ENCODE peak calls at places on chromosomes 2 and 18, in four cellular contexts. One of them, this sample, is unnamed.

GRCh38 chr2:27681844-27682243 is 18.2 kb downstream of the SLC4A1AP start:
- DNase-seq in H9: no peak
- DNase-seq in mesenchymal stem cell: peak
- DNase-seq in IMR-90: peak
- DNase-seq in this sample: no peak

GRCh38 chr2:209314641-209315040 is 109.2 kb upstream of the MAP2 start:
- DNase-seq in mesenchymal stem cell: no peak
- DNase-seq in IMR-90: no peak
- DNase-seq in H9: no peak
- DNase-seq in this sample: no peak

GRCh38 chr2:120971866-120972265 is 236.2 kb downstream of the GLI2 start:
- DNase-seq in IMR-90: no peak
- DNase-seq in mesenchymal stem cell: no peak
- DNase-seq in H9: no peak
- DNase-seq in this sample: no peak

GRCh38 chr2:105437708-105438103 is 38.9 kb upstream of the FHL2 start:
- DNase-seq in H9: no peak
- DNase-seq in IMR-90: peak
- DNase-seq in mesenchymal stem cell: peak
- DNase-seq in this sample: no peak

GRCh38 chr18:79507546-79508480 is 112.1 kb downstream of the NFATC1 start:
- DNase-seq in mesenchymal stem cell: no peak
- DNase-seq in IMR-90: peak
- DNase-seq in H9: no peak
- DNase-seq in this sample: no peak

GRCh38 chr2:30366199-30366691 is 80.8 kb upstream of the LCLAT1 start:
- DNase-seq in H9: no peak
- DNase-seq in IMR-90: peak
- DNase-seq in mesenchymal stem cell: peak
- DNase-seq in this sample: no peak

GRCh38 chr2:180849851-180850250 is 130.6 kb upstream of the UBE2E3 start:
- DNase-seq in H9: no peak
- DNase-seq in mesenchymal stem cell: no peak
- DNase-seq in IMR-90: no peak
- DNase-seq in this sample: no peak

GRCh38 chr18:12621737-12622306 is 36.1 kb downstream of the SPIRE1 start:
- DNase-seq in IMR-90: peak
- DNase-seq in H9: no peak
- DNase-seq in mesenchymal stem cell: peak
- DNase-seq in this sample: no peak

GRCh38 chr2:110099036-110099420 is 16.6 kb downstream of the MALL start:
- DNase-seq in H9: peak
- DNase-seq in mesenchymal stem cell: no peak
- DNase-seq in IMR-90: no peak
- DNase-seq in this sample: no peak

GRCh38 chr2:1972948-1973347 is 228.6 kb upstream of the PXDN start:
- DNase-seq in mesenchymal stem cell: no peak
- DNase-seq in IMR-90: no peak
- DNase-seq in H9: no peak
- DNase-seq in this sample: no peak

GRCh38 chr2:104969564-104969963 is 68.3 kb upstream of the MRPS9 start:
- DNase-seq in IMR-90: no peak
- DNase-seq in H9: peak
- DNase-seq in mesenchymal stem cell: no peak
- DNase-seq in this sample: no peak

GRCh38 chr2:239946570-239947311 is 78.4 kb downstream of the NDUFA10 start:
- DNase-seq in IMR-90: no peak
- DNase-seq in H9: peak
- DNase-seq in mesenchymal stem cell: no peak
- DNase-seq in this sample: no peak

GRCh38 chr2:197054437-197054836 is 127.9 kb upstream of the PGAP1 start:
- DNase-seq in H9: no peak
- DNase-seq in IMR-90: no peak
- DNase-seq in mesenchymal stem cell: no peak
- DNase-seq in this sample: no peak

GRCh38 chr2:88764850-88765153 is 73.3 kb downstream of the RPIA start:
- DNase-seq in mesenchymal stem cell: no peak
- DNase-seq in IMR-90: no peak
- DNase-seq in H9: peak
- DNase-seq in this sample: no peak

GRCh38 chr2:8534729-8535397 is 147.0 kb upstream of the ID2 start:
- DNase-seq in H9: no peak
- DNase-seq in mesenchymal stem cell: peak
- DNase-seq in IMR-90: peak
- DNase-seq in this sample: no peak

GRCh38 chr2:132584976-132585817 is 84.8 kb downstream of the LYPD1 start:
- DNase-seq in IMR-90: no peak
- DNase-seq in H9: no peak
- DNase-seq in mesenchymal stem cell: no peak
- DNase-seq in this sample: no peak

GRCh38 chr2:230865766-230866703 is 1.3 kb downstream of the ITM2C start:
- DNase-seq in H9: peak
- DNase-seq in mesenchymal stem cell: peak
- DNase-seq in IMR-90: no peak
- DNase-seq in this sample: no peak

GRCh38 chr2:28362991-28363521 is 29.6 kb upstream of the FOSL2 start:
- DNase-seq in mesenchymal stem cell: no peak
- DNase-seq in IMR-90: no peak
- DNase-seq in H9: no peak
- DNase-seq in this sample: no peak

DNA sequence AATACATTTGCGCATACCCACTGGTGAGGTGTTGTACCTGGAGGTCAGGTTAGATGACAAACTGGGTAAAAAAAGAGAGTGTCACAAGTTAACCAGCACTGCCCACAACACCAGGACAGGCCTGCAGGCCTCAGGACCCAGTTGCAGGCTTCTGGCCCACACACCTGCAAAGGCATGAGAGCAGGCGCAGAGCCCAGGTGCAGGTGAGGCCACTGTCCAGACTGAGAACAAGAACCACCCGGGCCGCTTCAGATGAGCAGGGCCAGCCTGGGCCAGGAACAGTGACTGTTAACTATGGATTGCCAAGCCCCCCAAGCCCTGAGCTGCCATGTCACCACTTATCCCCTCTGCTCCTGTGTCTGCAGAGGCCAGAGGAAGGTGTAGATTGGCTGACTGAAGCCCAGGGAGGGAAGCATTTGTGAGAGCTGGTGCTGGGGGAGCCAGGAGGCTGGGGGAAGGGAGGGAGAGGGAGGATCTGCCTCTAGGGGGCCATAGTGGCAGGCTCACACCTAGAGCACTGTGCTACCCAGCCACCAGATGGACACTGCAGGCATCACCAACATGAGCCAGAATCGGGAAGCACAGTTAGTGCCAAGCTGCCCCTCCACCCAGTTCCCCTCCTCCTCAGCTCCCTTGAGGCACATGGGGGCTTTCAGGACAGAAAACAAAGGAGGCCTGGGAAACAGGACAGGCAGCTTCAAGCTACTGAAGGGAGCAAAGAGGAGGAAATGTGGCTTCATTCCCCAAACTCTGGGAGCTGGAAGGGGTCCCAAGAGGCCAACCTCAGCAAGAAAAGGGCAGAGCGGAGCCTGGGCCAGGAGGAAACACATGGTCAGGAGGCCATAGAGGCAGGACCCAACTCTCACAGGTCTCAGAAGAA is 35.4 kb downstream of the SFXN5 start:
- DNase-seq in H9: peak
- DNase-seq in IMR-90: no peak
- DNase-seq in mesenchymal stem cell: no peak
- DNase-seq in this sample: no peak
- H3K9ac ChIP-seq in H9: no peak
- H3K9ac ChIP-seq in IMR-90: no peak
- H3K9ac ChIP-seq in mesenchymal stem cell: no peak
- H3K9ac ChIP-seq in this sample: no peak

DNA sequence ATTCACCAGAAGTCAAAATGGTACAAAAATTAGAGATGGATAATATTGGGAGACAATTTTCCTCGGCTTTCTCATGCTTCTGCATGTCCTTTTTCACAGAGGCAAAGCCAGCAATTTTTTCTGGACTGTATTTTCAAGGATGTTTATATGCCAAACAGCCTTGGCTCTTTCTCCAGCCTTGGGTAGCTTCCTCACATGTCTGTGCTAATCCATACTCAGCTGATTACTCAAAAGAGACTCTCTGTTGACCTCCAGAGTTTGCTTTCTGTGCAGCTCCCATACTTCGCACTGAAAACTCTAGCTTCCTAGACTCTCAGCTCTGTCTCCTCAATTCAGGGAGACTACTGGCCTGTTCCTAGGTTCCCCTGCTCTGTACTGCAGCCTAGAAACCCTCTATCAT is 10.6 kb downstream of the C18orf63 start:
- DNase-seq in IMR-90: peak
- DNase-seq in mesenchymal stem cell: peak
- DNase-seq in H9: no peak
- DNase-seq in this sample: no peak
- H3K4ac ChIP-seq in IMR-90: no peak
- H3K4ac ChIP-seq in mesenchymal stem cell: no peak
- H3K4ac ChIP-seq in H9: no peak
- H3K4ac ChIP-seq in this sample: no peak

GRCh38 chr2:241859017-241859435 is 332 bp upstream of the PDCD1 start:
- DNase-seq in mesenchymal stem cell: no peak
- DNase-seq in IMR-90: no peak
- DNase-seq in H9: no peak
- DNase-seq in this sample: no peak
- H3K9ac ChIP-seq in mesenchymal stem cell: peak
- H3K9ac ChIP-seq in IMR-90: no peak
- H3K9ac ChIP-seq in H9: no peak
- H3K9ac ChIP-seq in this sample: no peak

GRCh38 chr2:234998404-234999211 is 46.8 kb downstream of the SH3BP4 start:
- DNase-seq in mesenchymal stem cell: peak
- DNase-seq in IMR-90: no peak
- DNase-seq in H9: no peak
- DNase-seq in this sample: no peak

GRCh38 chr2:235001237-235002133 is 49.7 kb downstream of the SH3BP4 start:
- DNase-seq in H9: no peak
- DNase-seq in mesenchymal stem cell: peak
- DNase-seq in IMR-90: no peak
- DNase-seq in this sample: no peak

GRCh38 chr2:234999740-235000425 is 48.1 kb downstream of the SH3BP4 start:
- DNase-seq in mesenchymal stem cell: no peak
- DNase-seq in IMR-90: no peak
- DNase-seq in H9: no peak
- DNase-seq in this sample: no peak

GRCh38 chr2:235002198-235003095 is 50.6 kb downstream of the SH3BP4 start:
- DNase-seq in H9: no peak
- DNase-seq in IMR-90: peak
- DNase-seq in mesenchymal stem cell: no peak
- DNase-seq in this sample: no peak

GRCh38 chr2:235000426-235001236 is 48.8 kb downstream of the SH3BP4 start:
- DNase-seq in mesenchymal stem cell: peak
- DNase-seq in H9: no peak
- DNase-seq in IMR-90: no peak
- DNase-seq in this sample: no peak
- H3K4ac ChIP-seq in mesenchymal stem cell: no peak
- H3K4ac ChIP-seq in H9: no peak
- H3K4ac ChIP-seq in IMR-90: peak
- H3K4ac ChIP-seq in this sample: no peak

GRCh38 chr2:162974771-162975170 is 136.2 kb upstream of the KCNH7 start:
- DNase-seq in mesenchymal stem cell: no peak
- DNase-seq in IMR-90: no peak
- DNase-seq in H9: no peak
- DNase-seq in this sample: no peak
- H3K9ac ChIP-seq in mesenchymal stem cell: no peak
- H3K9ac ChIP-seq in IMR-90: no peak
- H3K9ac ChIP-seq in H9: no peak
- H3K9ac ChIP-seq in this sample: no peak

DNA sequence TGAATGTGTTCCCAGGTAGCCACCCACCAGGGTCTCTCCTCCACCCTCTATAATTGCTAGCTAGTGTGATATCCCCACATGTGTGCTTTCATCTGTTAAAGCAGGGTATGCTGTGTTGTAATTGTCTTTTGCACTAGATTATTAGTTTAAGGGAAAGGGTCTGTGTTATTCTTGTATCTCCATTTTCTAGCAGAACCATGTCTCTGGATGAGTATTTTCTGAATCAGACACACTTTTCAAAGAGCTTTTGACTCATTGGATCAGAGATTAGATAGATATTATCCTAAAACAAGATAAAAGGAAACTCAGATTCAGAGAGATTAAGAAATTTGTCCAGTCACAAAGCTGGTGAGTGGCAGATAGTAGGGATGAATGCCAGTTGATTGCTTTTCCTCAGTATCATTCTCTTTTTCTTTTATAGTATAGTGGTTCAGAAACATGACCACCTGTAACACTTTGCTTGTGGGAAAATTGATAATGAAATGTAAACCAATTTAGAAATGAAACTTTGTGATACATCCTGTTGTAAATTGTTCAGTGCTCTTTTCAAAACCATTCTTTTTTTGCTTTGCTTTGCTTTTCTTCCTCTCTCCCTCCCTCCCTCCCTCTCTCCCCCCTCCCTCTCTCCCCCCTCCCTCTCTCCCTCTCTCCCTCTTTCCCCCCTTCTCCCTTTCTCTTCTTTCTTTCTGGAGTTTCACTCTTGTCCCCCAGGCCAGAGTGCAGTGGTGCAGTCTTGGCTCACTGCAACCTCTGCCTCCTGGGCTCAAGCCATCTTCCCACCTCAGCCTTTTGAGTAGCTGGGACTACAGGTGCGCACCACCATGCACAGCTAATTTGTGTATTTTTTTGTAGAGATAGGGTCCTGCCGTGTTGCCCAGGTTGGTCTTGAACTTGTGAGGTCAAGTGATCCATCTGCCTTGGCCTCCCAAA is 7.4 kb downstream of the MIB1 start:
- DNase-seq in IMR-90: no peak
- DNase-seq in H9: no peak
- DNase-seq in mesenchymal stem cell: no peak
- DNase-seq in this sample: no peak
- H3K4ac ChIP-seq in IMR-90: no peak
- H3K4ac ChIP-seq in H9: no peak
- H3K4ac ChIP-seq in mesenchymal stem cell: no peak
- H3K4ac ChIP-seq in this sample: no peak

This sample was measured in neuronal stem cell.